ENCODE peak calls at places on chromosomes 3 and 15, in eight cellular contexts. One of them, this sample, is unnamed.
A peak's percentile ranks its signal among the peaks of the same experiment; 100 is the strongest.

GRCh38 chr15:47516576-47517371 is 200.5 kb upstream of the SEMA6D start:
- DNase-seq in left ventricle myocardium inferior: no peak
- DNase-seq in psoas muscle: no peak
- DNase-seq in WTC11: no peak
- DNase-seq in brain microvascular endothelial cell: no peak
- DNase-seq in tibial artery: no peak
- DNase-seq in cardiac fibroblast: peak; percentile 28
- DNase-seq in PC-3: peak; percentile 49
- DNase-seq in this sample: no peak

GRCh38 chr3:86984271-86984670 is 6.7 kb downstream of the VGLL3 start:
- DNase-seq in tibial artery: no peak
- DNase-seq in cardiac fibroblast: peak; percentile 52
- DNase-seq in psoas muscle: no peak
- DNase-seq in WTC11: no peak
- DNase-seq in brain microvascular endothelial cell: no peak
- DNase-seq in left ventricle myocardium inferior: no peak
- DNase-seq in PC-3: no peak
- DNase-seq in this sample: no peak

GRCh38 chr3:66039590-66039887 is 821 bp upstream of the MAGI1 start:
- DNase-seq in psoas muscle: peak; percentile 64
- DNase-seq in brain microvascular endothelial cell: peak; percentile 28
- DNase-seq in left ventricle myocardium inferior: peak; percentile 39
- DNase-seq in PC-3: peak; percentile 4
- DNase-seq in cardiac fibroblast: peak; percentile 58
- DNase-seq in WTC11: peak; percentile 59
- DNase-seq in tibial artery: peak; percentile 72
- DNase-seq in this sample: peak; percentile 17

GRCh38 chr15:81338422-81339007 is 14.6 kb upstream of the STARD5 start:
- DNase-seq in left ventricle myocardium inferior: peak; percentile 47
- DNase-seq in tibial artery: peak; percentile 87
- DNase-seq in PC-3: peak; percentile 93
- DNase-seq in brain microvascular endothelial cell: peak; percentile 83
- DNase-seq in WTC11: no peak
- DNase-seq in cardiac fibroblast: peak; percentile 87
- DNase-seq in psoas muscle: peak; percentile 79
- DNase-seq in this sample: no peak

GRCh38 chr3:73762855-73763254 is 138.1 kb upstream of the PDZRN3 start:
- DNase-seq in tibial artery: no peak
- DNase-seq in WTC11: peak; percentile 37
- DNase-seq in psoas muscle: no peak
- DNase-seq in brain microvascular endothelial cell: no peak
- DNase-seq in cardiac fibroblast: no peak
- DNase-seq in PC-3: no peak
- DNase-seq in left ventricle myocardium inferior: no peak
- DNase-seq in this sample: no peak

GRCh38 chr3:23356169-23356568 is 153.0 kb downstream of the UBE2E2 start:
- DNase-seq in psoas muscle: no peak
- DNase-seq in brain microvascular endothelial cell: no peak
- DNase-seq in PC-3: no peak
- DNase-seq in WTC11: no peak
- DNase-seq in cardiac fibroblast: no peak
- DNase-seq in left ventricle myocardium inferior: no peak
- DNase-seq in tibial artery: no peak
- DNase-seq in this sample: no peak

GRCh38 chr15:31489801-31490646 is 163.4 kb downstream of the KLF13 start:
- DNase-seq in PC-3: peak; percentile 76
- DNase-seq in brain microvascular endothelial cell: peak; percentile 37
- DNase-seq in tibial artery: no peak
- DNase-seq in left ventricle myocardium inferior: no peak
- DNase-seq in WTC11: no peak
- DNase-seq in cardiac fibroblast: peak; percentile 78
- DNase-seq in psoas muscle: no peak
- DNase-seq in this sample: peak; percentile 14

GRCh38 chr3:126923423-126923822 is 59.5 kb upstream of the PLXNA1 start:
- DNase-seq in cardiac fibroblast: no peak
- DNase-seq in left ventricle myocardium inferior: no peak
- DNase-seq in psoas muscle: no peak
- DNase-seq in WTC11: no peak
- DNase-seq in tibial artery: no peak
- DNase-seq in brain microvascular endothelial cell: no peak
- DNase-seq in PC-3: no peak
- DNase-seq in this sample: no peak

GRCh38 chr3:55824406-55824805 is 337.3 kb upstream of the WNT5A start:
- DNase-seq in tibial artery: no peak
- DNase-seq in cardiac fibroblast: no peak
- DNase-seq in left ventricle myocardium inferior: no peak
- DNase-seq in psoas muscle: no peak
- DNase-seq in PC-3: no peak
- DNase-seq in brain microvascular endothelial cell: no peak
- DNase-seq in WTC11: no peak
- DNase-seq in this sample: no peak

GRCh38 chr15:91664224-91664836 is 189.2 kb upstream of the SLCO3A1 start:
- DNase-seq in cardiac fibroblast: no peak
- DNase-seq in left ventricle myocardium inferior: no peak
- DNase-seq in tibial artery: no peak
- DNase-seq in WTC11: no peak
- DNase-seq in psoas muscle: no peak
- DNase-seq in brain microvascular endothelial cell: no peak
- DNase-seq in PC-3: no peak
- DNase-seq in this sample: no peak

GRCh38 chr3:106534206-106534605 is 665.4 kb upstream of the CBLB start:
- DNase-seq in WTC11: no peak
- DNase-seq in psoas muscle: no peak
- DNase-seq in brain microvascular endothelial cell: peak; percentile 84
- DNase-seq in tibial artery: no peak
- DNase-seq in left ventricle myocardium inferior: no peak
- DNase-seq in cardiac fibroblast: peak; percentile 15
- DNase-seq in PC-3: peak; percentile 78
- DNase-seq in this sample: no peak

GRCh38 chr15:88932875-88933330 is 19.7 kb upstream of the MFGE8 start:
- DNase-seq in psoas muscle: no peak
- DNase-seq in brain microvascular endothelial cell: no peak
- DNase-seq in PC-3: no peak
- DNase-seq in cardiac fibroblast: no peak
- DNase-seq in WTC11: no peak
- DNase-seq in tibial artery: no peak
- DNase-seq in left ventricle myocardium inferior: peak; percentile 24
- DNase-seq in this sample: no peak

GRCh38 chr15:100909582-100909981 is 9.6 kb upstream of the LRRK1 start:
- DNase-seq in tibial artery: no peak
- DNase-seq in psoas muscle: no peak
- DNase-seq in brain microvascular endothelial cell: no peak
- DNase-seq in cardiac fibroblast: no peak
- DNase-seq in PC-3: no peak
- DNase-seq in WTC11: no peak
- DNase-seq in left ventricle myocardium inferior: no peak
- DNase-seq in this sample: no peak

GRCh38 chr3:57659810-57660439 is 33.0 kb downstream of the DENND6A start:
- DNase-seq in brain microvascular endothelial cell: no peak
- DNase-seq in psoas muscle: no peak
- DNase-seq in tibial artery: no peak
- DNase-seq in left ventricle myocardium inferior: no peak
- DNase-seq in WTC11: no peak
- DNase-seq in cardiac fibroblast: no peak
- DNase-seq in PC-3: no peak
- DNase-seq in this sample: no peak

GRCh38 chr3:149600619-149601018 is 57.2 kb downstream of the WWTR1 start:
- DNase-seq in left ventricle myocardium inferior: no peak
- DNase-seq in PC-3: no peak
- DNase-seq in psoas muscle: no peak
- DNase-seq in tibial artery: no peak
- DNase-seq in WTC11: no peak
- DNase-seq in brain microvascular endothelial cell: no peak
- DNase-seq in cardiac fibroblast: no peak
- DNase-seq in this sample: no peak

GRCh38 chr3:139430467-139430866 is 41.0 kb upstream of the COPB2 start:
- DNase-seq in tibial artery: no peak
- DNase-seq in brain microvascular endothelial cell: no peak
- DNase-seq in left ventricle myocardium inferior: no peak
- DNase-seq in psoas muscle: no peak
- DNase-seq in PC-3: no peak
- DNase-seq in cardiac fibroblast: no peak
- DNase-seq in WTC11: no peak
- DNase-seq in this sample: no peak

GRCh38 chr15:71448688-71449114 is 333.4 kb downstream of the THSD4 start:
- DNase-seq in cardiac fibroblast: peak; percentile 81
- DNase-seq in tibial artery: no peak
- DNase-seq in PC-3: peak; percentile 90
- DNase-seq in left ventricle myocardium inferior: no peak
- DNase-seq in psoas muscle: no peak
- DNase-seq in WTC11: peak; percentile 61
- DNase-seq in brain microvascular endothelial cell: peak; percentile 70
- DNase-seq in this sample: peak; percentile 42

GRCh38 chr15:90097475-90097874 is 4.8 kb downstream of the IDH2 start:
- DNase-seq in WTC11: no peak
- DNase-seq in left ventricle myocardium inferior: no peak
- DNase-seq in tibial artery: no peak
- DNase-seq in cardiac fibroblast: no peak
- DNase-seq in brain microvascular endothelial cell: no peak
- DNase-seq in psoas muscle: no peak
- DNase-seq in PC-3: no peak
- DNase-seq in this sample: no peak

GRCh38 chr3:172666873-172667694 is 43.8 kb downstream of the NCEH1 start:
- DNase-seq in brain microvascular endothelial cell: peak; percentile 84
- DNase-seq in tibial artery: no peak
- DNase-seq in psoas muscle: peak; percentile 54
- DNase-seq in left ventricle myocardium inferior: peak; percentile 54
- DNase-seq in WTC11: peak; percentile 83
- DNase-seq in PC-3: peak; percentile 95
- DNase-seq in cardiac fibroblast: peak; percentile 93
- DNase-seq in this sample: peak; percentile 49

GRCh38 chr3:113265281-113265680 is 53.9 kb downstream of the BOC start:
- DNase-seq in left ventricle myocardium inferior: no peak
- DNase-seq in psoas muscle: no peak
- DNase-seq in brain microvascular endothelial cell: no peak
- DNase-seq in cardiac fibroblast: no peak
- DNase-seq in tibial artery: no peak
- DNase-seq in PC-3: no peak
- DNase-seq in WTC11: no peak
- DNase-seq in this sample: no peak

GRCh38 chr3:170321326-170322034 is 36.0 kb upstream of the SKIL start:
- DNase-seq in PC-3: no peak
- DNase-seq in cardiac fibroblast: no peak
- DNase-seq in psoas muscle: no peak
- DNase-seq in WTC11: no peak
- DNase-seq in brain microvascular endothelial cell: peak; percentile 4
- DNase-seq in left ventricle myocardium inferior: no peak
- DNase-seq in tibial artery: no peak
- DNase-seq in this sample: no peak

GRCh38 chr3:126070146-126070545 is 13.8 kb downstream of the SLC41A3 start:
- DNase-seq in psoas muscle: no peak
- DNase-seq in tibial artery: no peak
- DNase-seq in brain microvascular endothelial cell: no peak
- DNase-seq in left ventricle myocardium inferior: no peak
- DNase-seq in cardiac fibroblast: no peak
- DNase-seq in WTC11: no peak
- DNase-seq in PC-3: no peak
- DNase-seq in this sample: no peak

GRCh38 chr3:155869664-155870063 is 786 bp upstream of the GMPS start:
- DNase-seq in cardiac fibroblast: no peak
- DNase-seq in PC-3: no peak
- DNase-seq in psoas muscle: no peak
- DNase-seq in WTC11: no peak
- DNase-seq in brain microvascular endothelial cell: no peak
- DNase-seq in left ventricle myocardium inferior: no peak
- DNase-seq in tibial artery: no peak
- DNase-seq in this sample: no peak
- TF ChIP-seq CTCF in cardiac fibroblast: no peak
- TF ChIP-seq CTCF in PC-3: no peak
- TF ChIP-seq CTCF in psoas muscle: no peak
- TF ChIP-seq CTCF in WTC11: no peak
- TF ChIP-seq CTCF in brain microvascular endothelial cell: no peak
- TF ChIP-seq CTCF in left ventricle myocardium inferior: no peak
- TF ChIP-seq CTCF in tibial artery: no peak
- TF ChIP-seq CTCF in this sample: peak; percentile 38

GRCh38 chr15:85813234-85813633 is 18.5 kb upstream of the KLHL25 start:
- DNase-seq in psoas muscle: no peak
- DNase-seq in cardiac fibroblast: no peak
- DNase-seq in left ventricle myocardium inferior: no peak
- DNase-seq in tibial artery: no peak
- DNase-seq in brain microvascular endothelial cell: no peak
- DNase-seq in PC-3: no peak
- DNase-seq in WTC11: no peak
- DNase-seq in this sample: no peak
- TF ChIP-seq CTCF in psoas muscle: no peak
- TF ChIP-seq CTCF in cardiac fibroblast: no peak
- TF ChIP-seq CTCF in left ventricle myocardium inferior: no peak
- TF ChIP-seq CTCF in tibial artery: no peak
- TF ChIP-seq CTCF in brain microvascular endothelial cell: no peak
- TF ChIP-seq CTCF in PC-3: no peak
- TF ChIP-seq CTCF in WTC11: no peak
- TF ChIP-seq CTCF in this sample: no peak

GRCh38 chr15:98549741-98550140 is 98.6 kb upstream of the IGF1R start:
- DNase-seq in brain microvascular endothelial cell: no peak
- DNase-seq in PC-3: no peak
- DNase-seq in psoas muscle: no peak
- DNase-seq in WTC11: no peak
- DNase-seq in tibial artery: no peak
- DNase-seq in left ventricle myocardium inferior: no peak
- DNase-seq in cardiac fibroblast: no peak
- DNase-seq in this sample: no peak
- TF ChIP-seq CTCF in brain microvascular endothelial cell: no peak
- TF ChIP-seq CTCF in PC-3: no peak
- TF ChIP-seq CTCF in psoas muscle: no peak
- TF ChIP-seq CTCF in WTC11: no peak
- TF ChIP-seq CTCF in tibial artery: no peak
- TF ChIP-seq CTCF in left ventricle myocardium inferior: no peak
- TF ChIP-seq CTCF in cardiac fibroblast: no peak
- TF ChIP-seq CTCF in this sample: no peak

DNA sequence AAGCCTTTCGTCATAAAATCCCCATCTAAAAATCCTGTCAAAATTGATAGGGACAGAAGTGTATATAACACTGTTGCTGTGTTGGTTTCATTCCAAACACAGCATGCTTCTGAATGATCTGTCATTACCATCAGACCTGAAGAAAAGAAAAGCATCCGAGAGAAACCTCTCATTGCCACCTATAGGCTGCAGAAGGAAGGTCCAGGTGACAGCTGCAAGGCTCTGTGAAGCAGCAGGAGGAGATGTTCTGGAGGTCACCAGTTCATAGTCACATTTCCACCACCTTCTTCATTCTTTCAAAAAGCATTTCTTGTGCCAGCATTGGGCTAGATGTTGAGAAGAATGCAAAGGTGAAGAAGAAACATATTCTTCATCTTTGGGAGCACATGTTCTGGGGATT is 503.7 kb upstream of the NR2F2 start:
- DNase-seq in PC-3: peak; percentile 58
- DNase-seq in psoas muscle: no peak
- DNase-seq in tibial artery: no peak
- DNase-seq in brain microvascular endothelial cell: no peak
- DNase-seq in WTC11: no peak
- DNase-seq in left ventricle myocardium inferior: no peak
- DNase-seq in cardiac fibroblast: no peak
- DNase-seq in this sample: no peak
- TF ChIP-seq CTCF in PC-3: peak; percentile 64
- TF ChIP-seq CTCF in psoas muscle: no peak
- TF ChIP-seq CTCF in tibial artery: no peak
- TF ChIP-seq CTCF in brain microvascular endothelial cell: peak; percentile 44
- TF ChIP-seq CTCF in WTC11: peak; percentile 21
- TF ChIP-seq CTCF in left ventricle myocardium inferior: no peak
- TF ChIP-seq CTCF in cardiac fibroblast: peak; percentile 29
- TF ChIP-seq CTCF in this sample: peak; percentile 39

This sample was measured in progenitor cell of endocrine pancreas.